ENCODE peak calls at places on chromosomes 1 and 21, in four cellular contexts. D is HCT116, Q is K562, Z is GM12878. J is an unnamed sample.

GRCh38 chr1:205645494-205645893 is 13.7 kb upstream of the ELK4 start:
- DNase-seq in Z (no peak), D (no peak), Q (no peak), J (no peak)

GRCh38 chr1:64962447-64962846 is 3.9 kb downstream of the JAK1 start:
- DNase-seq in Z (no peak), D (no peak), Q (no peak), J (no peak)

GRCh38 chr1:203480084-203480483 is 4.5 kb downstream of the PRELP start:
- DNase-seq in Z (no peak), Q (no peak), D (no peak), J (no peak)

GRCh38 chr1:201566933-201567801 is 28.2 kb downstream of the NAV1 start:
- DNase-seq in Z (no peak), D (no peak), Q (peak; percentile 87), J (no peak)

GRCh38 chr1:36119451-36119850 is 5.6 kb downstream of the COL8A2 start:
- DNase-seq in D (no peak), Z (no peak), Q (no peak), J (no peak)

GRCh38 chr1:53335661-53336060 is 7.8 kb upstream of the LRP8 start:
- DNase-seq in Q (no peak), Z (no peak), D (no peak), J (no peak)

GRCh38 chr1:1872329-1872994 is 18.4 kb downstream of the GNB1 start:
- DNase-seq in Q (no peak), D (no peak), Z (no peak), J (no peak)

GRCh38 chr21:25518491-25518911 is 88.8 kb downstream of the MRPL39 start:
- DNase-seq in Q (no peak), D (no peak), Z (no peak), J (no peak)

GRCh38 chr1:202116287-202116686 is 6.4 kb upstream of the GPR37L1 start:
- DNase-seq in D (no peak), Z (no peak), Q (no peak), J (no peak)

GRCh38 chr1:244494659-244495058 is 33.6 kb downstream of the CATSPERE start:
- DNase-seq in Q (no peak), Z (no peak), D (no peak), J (no peak)

GRCh38 chr1:112423207-112423606 is 27.2 kb downstream of the CTTNBP2NL start:
- DNase-seq in D (no peak), Q (no peak), Z (no peak), J (no peak)

GRCh38 chr1:116741781-116742565 is 12.3 kb upstream of the CD2 start:
- DNase-seq in D (no peak), Q (no peak), Z (no peak), J (no peak)

GRCh38 chr1:100463809-100464424 is 74.0 kb upstream of the GPR88 start:
- DNase-seq in D (peak; percentile 39), Q (peak; percentile 63), Z (no peak), J (no peak)

GRCh38 chr1:197356723-197357533 is 88.9 kb downstream of the CRB1 start:
- DNase-seq in D (peak; percentile 42), Z (no peak), Q (peak; percentile 27), J (peak; percentile 25)

GRCh38 chr1:95716550-95716949 is 482.5 kb downstream of the RWDD3 start:
- DNase-seq in D (no peak), Q (no peak), Z (no peak), J (no peak)

GRCh38 chr1:27589841-27590426 is 14.0 kb downstream of the AHDC1 start:
- DNase-seq in Z (no peak), Q (no peak), D (no peak), J (no peak)

GRCh38 chr21:44498965-44499560 is 40.9 kb downstream of the KRTAP10-1 start:
- DNase-seq in D (no peak), Q (no peak), Z (no peak), J (no peak)

GRCh38 chr1:226123591-226124471 is 61.3 kb downstream of the H3-3A start:
- DNase-seq in D (no peak), Z (no peak), Q (no peak), J (no peak)

GRCh38 chr21:45525910-45526306 is 16.3 kb downstream of the SLC19A1 start:
- DNase-seq in D (no peak), Z (no peak), Q (no peak), J (no peak)

GRCh38 chr1:7857951-7858350 is 5.1 kb upstream of the UTS2 start:
- DNase-seq in Z (no peak), Q (no peak), D (no peak), J (no peak)

GRCh38 chr21:14737922-14738321 is 191.8 kb upstream of the SAMSN1 start:
- DNase-seq in Q (peak; percentile 49), D (peak; percentile 37), Z (no peak), J (no peak)

GRCh38 chr1:48006318-48006717 is 9.1 kb upstream of the TRABD2B start:
- DNase-seq in D (no peak), Z (no peak), Q (no peak), J (no peak)

GRCh38 chr1:175628548-175629317 is 114.7 kb downstream of the TNR start:
- DNase-seq in Z (no peak), Q (no peak), D (no peak), J (no peak)

GRCh38 chr1:109547412-109548320 is 749 bp upstream of the GNAI3 start:
- DNase-seq in D (no peak), Z (no peak), Q (no peak), J (peak; percentile 7)

GRCh38 chr1:181513786-181514297 is 30.5 kb downstream of the CACNA1E start:
- DNase-seq in Z (no peak), Q (no peak), D (no peak), J (no peak)

GRCh38 chr1:25711555-25712298 is 88.3 kb upstream of the SELENON start:
- DNase-seq in D (no peak), Z (no peak), Q (peak; percentile 49), J (no peak)

GRCh38 chr1:23747947-23748346 is 4.7 kb downstream of the ELOA start:
- DNase-seq in Z (no peak), Q (no peak), D (no peak), J (no peak)

GRCh38 chr1:244545511-244545910 is 84.4 kb downstream of the CATSPERE start:
- DNase-seq in Z (no peak), Q (no peak), D (no peak), J (no peak)

GRCh38 chr1:65174585-65174984 is 26.6 kb downstream of the AK4 start:
- DNase-seq in Z (peak; percentile 84), Q (no peak), D (peak; percentile 70), J (no peak)

GRCh38 chr1:231211005-231211857 is 29.8 kb upstream of the GNPAT start:
- DNase-seq in Z (peak; percentile 86), Q (peak; percentile 90), D (peak; percentile 67), J (peak; percentile 59)

GRCh38 chr1:43796111-43796581 is 88.8 kb downstream of the ST3GAL3 start:
- DNase-seq in Q (no peak), D (no peak), Z (no peak), J (no peak)

GRCh38 chr1:222844108-222844779 is 29.4 kb downstream of the DISP1 start:
- DNase-seq in Z (no peak), Q (no peak), D (no peak), J (no peak)

GRCh38 chr1:81549588-81550127 is 251.1 kb upstream of the ADGRL2 start:
- DNase-seq in D (no peak), Q (no peak), Z (peak; percentile 35), J (peak; percentile 5)

GRCh38 chr1:119982006-119982405 is 85.7 kb upstream of the ADAM30 start:
- DNase-seq in D (no peak), Q (no peak), Z (no peak), J (no peak)

DNA sequence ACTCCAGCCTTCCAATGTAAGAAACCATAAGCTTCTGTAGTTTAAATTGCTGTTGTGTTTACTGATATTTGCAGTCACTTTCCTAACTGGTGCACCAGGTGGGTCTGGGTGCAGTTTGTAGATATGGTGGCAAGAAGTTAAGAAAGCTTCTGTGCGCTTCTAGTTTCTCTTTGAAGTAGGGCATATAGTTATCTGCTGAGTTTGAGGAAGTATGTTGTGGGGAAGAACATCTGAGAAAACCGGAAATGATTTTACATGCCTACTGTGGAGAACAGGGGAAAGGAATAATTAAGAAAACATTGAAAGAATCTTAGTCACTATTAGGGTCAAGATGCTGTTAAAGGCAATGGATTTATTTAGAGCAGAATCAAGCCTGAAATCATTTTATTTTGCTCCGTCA is 14.9 kb upstream of the SLC44A5 start:
- DNase-seq in D (no peak), Z (no peak), Q (no peak), J (no peak)
- TF ChIP-seq SIN3A in D (no peak), Z (no peak), Q (no peak), J (no peak)

GRCh38 chr1:228541725-228542124 is 54.5 kb downstream of the RNF187 start:
- DNase-seq in Z (no peak), D (no peak), Q (no peak), J (no peak)

GRCh38 chr1:228544021-228544850 is 57.1 kb downstream of the RNF187 start:
- DNase-seq in Q (no peak), D (peak; percentile 18), Z (no peak), J (no peak)

GRCh38 chr1:228543396-228543795 is 56.2 kb downstream of the RNF187 start:
- DNase-seq in Z (no peak), D (no peak), Q (no peak), J (no peak)

GRCh38 chr1:228542981-228543380 is 55.8 kb downstream of the RNF187 start:
- DNase-seq in Q (no peak), Z (no peak), D (no peak), J (no peak)

GRCh38 chr1:228542376-228542775 is 55.2 kb downstream of the RNF187 start:
- DNase-seq in D (no peak), Q (no peak), Z (no peak), J (no peak)
- TF ChIP-seq REST in D (no peak), Q (no peak), Z (no peak), J (no peak)

GRCh38 chr1:2937805-2938204 is 83.5 kb upstream of the ACTRT2 start:
- DNase-seq in Q (no peak), Z (no peak), D (no peak), J (no peak)
- TF ChIP-seq SIN3A in Q (no peak), Z (no peak), D (no peak), J (no peak)

DNA sequence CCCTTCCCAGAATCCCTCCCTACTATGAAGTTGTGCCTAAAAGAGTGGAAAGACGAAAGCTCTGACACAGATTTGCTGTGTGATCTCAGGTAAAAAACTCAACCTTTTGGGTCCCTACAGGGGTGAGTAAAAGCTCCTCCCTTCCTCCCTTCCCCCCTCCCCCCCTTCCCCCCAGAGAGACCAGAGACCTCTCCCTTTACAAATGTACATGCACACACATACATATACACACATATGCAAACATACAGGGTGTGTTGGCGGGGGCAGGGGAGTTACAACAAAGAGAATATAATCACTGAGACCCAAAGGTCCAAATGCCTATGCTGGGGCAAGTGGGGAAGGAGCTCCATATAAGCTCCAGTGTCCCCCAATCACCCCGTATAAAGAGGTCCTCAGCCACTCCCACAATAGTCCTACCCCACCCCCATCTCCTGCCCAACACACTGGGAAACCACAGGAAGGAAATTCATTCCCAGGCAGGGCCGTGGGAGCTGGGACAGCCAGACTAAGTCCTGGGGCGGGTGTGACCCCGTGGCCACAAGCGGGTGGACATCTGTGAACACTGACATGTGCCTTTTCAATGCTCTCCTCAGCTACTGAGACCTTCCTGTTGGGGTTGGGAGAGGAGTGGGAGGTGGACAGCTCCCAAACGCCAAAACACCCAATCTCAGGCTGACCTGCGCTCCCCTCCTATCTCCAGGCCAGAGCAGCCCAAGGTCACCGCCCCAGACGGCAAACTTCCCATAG is 2.0 kb downstream of the MEF2D start:
- DNase-seq in Z (no peak), D (no peak), Q (no peak), J (no peak)
- TF ChIP-seq REST in Z (peak; percentile 54), D (no peak), Q (no peak), J (no peak)